ENCODE peak calls at places on chromosomes 5 and 9, in ten cellular contexts. I is brain microvascular endothelial cell; P is activated B cell treated with CpG ODN at 0.5 μM for 24 hours; F is activated T-helper 1 cell treated with anti-CD3 and anti-CD28 coated beads, Interleukin-2, amount 50 U/mL, for 16 hours; D is hypothalamus; J is T-helper 2 cell; S is neural crest cell; H is activated CD8-positive, alpha-beta memory T cell treated with anti-CD3 and anti-CD28 coated beads for 4 hours; K is T-helper 1 cell; C is T-cell. U is an unnamed sample.
A peak's percentile ranks its signal among the peaks of the same experiment; 100 is the strongest.

GRCh38 chr5:178115136-178115834 is 2.0 kb downstream of the N4BP3 start:
- DNase-seq in S (no peak), P (no peak), C (peak; percentile 44), D (no peak), K (no peak), I (no peak), J (no peak), F (no peak), H (no peak), U (peak; percentile 58)

GRCh38 chr9:137267933-137268355 is 9.6 kb upstream of the TOR4A start:
- DNase-seq in S (no peak), K (no peak), C (no peak), P (no peak), F (no peak), D (no peak), J (no peak), I (peak; percentile 72), H (no peak), U (no peak)

GRCh38 chr9:116901260-116901659 is 214.2 kb downstream of the TRIM32 start:
- DNase-seq in I (no peak), P (no peak), C (no peak), K (no peak), J (no peak), F (no peak), H (no peak), S (no peak), D (no peak), U (no peak)

GRCh38 chr9:6055213-6055612 is 39.8 kb upstream of the RANBP6 start:
- DNase-seq in F (no peak), I (peak; percentile 67), K (no peak), C (peak; percentile 32), S (peak; percentile 23), P (no peak), J (peak; percentile 80), H (no peak), D (no peak), U (peak; percentile 53)

GRCh38 chr5:53825016-53825415 is 264.6 kb downstream of the NDUFS4 start:
- DNase-seq in J (no peak), F (no peak), S (no peak), H (no peak), K (no peak), I (no peak), C (no peak), D (no peak), P (no peak), U (no peak)

GRCh38 chr5:10600629-10601245 is 36.9 kb downstream of the ANKRD33B start:
- DNase-seq in S (no peak), P (no peak), F (no peak), C (no peak), I (no peak), J (peak; percentile 47), K (no peak), H (no peak), D (no peak), U (no peak)

GRCh38 chr5:31990296-31990695 is 183.8 kb downstream of the GOLPH3 start:
- DNase-seq in J (no peak), P (no peak), D (no peak), S (no peak), F (no peak), C (no peak), I (no peak), H (no peak), K (no peak), U (no peak)

GRCh38 chr5:39194466-39195136 is 24.8 kb downstream of the FYB1 start:
- DNase-seq in F (no peak), C (no peak), D (no peak), P (no peak), H (no peak), S (no peak), I (peak; percentile 95), J (no peak), K (no peak), U (no peak)

GRCh38 chr9:131755541-131756198 is 15.8 kb upstream of the RAPGEF1 start:
- DNase-seq in S (peak; percentile 95), H (peak; percentile 69), F (peak; percentile 76), I (peak; percentile 79), J (peak; percentile 89), K (peak; percentile 76), P (peak; percentile 77), C (peak; percentile 82), D (peak; percentile 47), U (peak; percentile 81)

GRCh38 chr9:115595951-115596742 is 478.2 kb upstream of the TNC start:
- DNase-seq in K (no peak), C (no peak), I (peak; percentile 96), P (no peak), F (no peak), S (no peak), D (no peak), J (no peak), H (no peak), U (no peak)

GRCh38 chr9:18723366-18723765 is 249.4 kb downstream of the ADAMTSL1 start:
- DNase-seq in C (no peak), K (no peak), D (no peak), H (no peak), P (no peak), I (no peak), S (no peak), F (no peak), J (no peak), U (no peak)

GRCh38 chr5:146884230-146884629 is 5.7 kb upstream of the PPP2R2B start:
- DNase-seq in P (no peak), K (no peak), D (no peak), F (no peak), C (no peak), I (no peak), H (no peak), J (no peak), S (no peak), U (no peak)

GRCh38 chr5:146041180-146041789 is 64.1 kb downstream of the PLAC8L1 start:
- DNase-seq in I (no peak), C (no peak), P (no peak), K (no peak), S (no peak), F (no peak), D (no peak), J (peak; percentile 7), H (no peak), U (peak; percentile 37)